ENCODE peak calls at places on chromosomes 5 and 9, in four cellular contexts. S is K562, O is HepG2, H is SK-N-SH. P is an unnamed sample.

GRCh38 chr9:126327016-126327749 is 554 bp downstream of the MVB12B start:
- DNase-seq in S (no peak), O (no peak), H (peak), P (no peak)

GRCh38 chr9:133581553-133582343 is 27.4 kb downstream of the FAM163B start:
- DNase-seq in S (no peak), O (no peak), H (peak), P (no peak)

GRCh38 chr9:7760014-7760415 is 39.6 kb downstream of the DMAC1 start:
- DNase-seq in S (no peak), O (no peak), H (no peak), P (no peak)

GRCh38 chr5:142694092-142694856 is 8.4 kb upstream of the FGF1 start:
- DNase-seq in S (no peak), O (no peak), H (no peak), P (no peak)

GRCh38 chr9:117411547-117411946 is 3.3 kb downstream of the ASTN2 start:
- DNase-seq in S (peak), O (peak), H (peak), P (no peak)

GRCh38 chr9:128587453-128587852 is 35.1 kb downstream of the SPTAN1 start:
- DNase-seq in S (no peak), O (no peak), H (no peak), P (no peak)

GRCh38 chr5:158812381-158812780 is 287.3 kb downstream of the EBF1 start:
- DNase-seq in S (no peak), O (no peak), H (no peak), P (no peak)

GRCh38 chr9:74037274-74037673 is 459.9 kb upstream of the RORB start:
- DNase-seq in S (no peak), O (no peak), H (peak), P (no peak)

GRCh38 chr9:133454325-133454724 is 5.5 kb upstream of the CACFD1 start:
- DNase-seq in S (no peak), O (no peak), H (no peak), P (no peak)

GRCh38 chr5:153267506-153267905 is 223.0 kb upstream of the GRIA1 start:
- DNase-seq in S (no peak), O (no peak), H (no peak), P (no peak)

GRCh38 chr5:120614512-120614911 is 150.4 kb downstream of the PRR16 start:
- DNase-seq in S (no peak), O (no peak), H (no peak), P (no peak)

GRCh38 chr5:395156-395920 is 47.6 kb upstream of the EXOC3 start:
- DNase-seq in S (no peak), O (no peak), H (peak), P (no peak)

GRCh38 chr9:81499021-81499454 is 190.3 kb downstream of the TLE1 start:
- DNase-seq in S (no peak), O (no peak), H (no peak), P (no peak)

GRCh38 chr5:14110196-14110595 is 32.9 kb upstream of the TRIO start:
- DNase-seq in S (no peak), O (no peak), H (no peak), P (no peak)

GRCh38 chr9:7266911-7267555 is 509.3 kb downstream of the KDM4C start:
- DNase-seq in S (no peak), O (no peak), H (no peak), P (no peak)

GRCh38 chr5:54603372-54603771 is 85.8 kb downstream of the SNX18 start:
- DNase-seq in S (no peak), O (no peak), H (no peak), P (no peak)

GRCh38 chr5:96243203-96243602 is 189.8 kb downstream of the PCSK1 start:
- DNase-seq in S (no peak), O (no peak), H (no peak), P (no peak)

GRCh38 chr5:388266-389196 is 54.4 kb upstream of the EXOC3 start:
- DNase-seq in S (no peak), O (no peak), H (no peak), P (no peak)

GRCh38 chr9:134374301-134375010 is 48.2 kb downstream of the RXRA start:
- DNase-seq in S (no peak), O (no peak), H (peak), P (no peak)

GRCh38 chr5:6583049-6583880 is 49.6 kb downstream of the NSUN2 start:
- DNase-seq in S (peak), O (no peak), H (peak), P (no peak)

GRCh38 chr5:78720997-78721396 is 72.4 kb upstream of the LHFPL2 start:
- DNase-seq in S (no peak), O (no peak), H (no peak), P (no peak)

GRCh38 chr5:130514984-130515690 is 610.9 kb downstream of the CHSY3 start:
- DNase-seq in S (no peak), O (no peak), H (no peak), P (peak)

GRCh38 chr5:73039082-73039481 is 81.3 kb upstream of the TMEM171 start:
- DNase-seq in S (peak), O (no peak), H (no peak), P (no peak)

GRCh38 chr5:82735160-82735789 is 341.9 kb downstream of the TMEM167A start:
- DNase-seq in S (peak), O (peak), H (no peak), P (peak)

GRCh38 chr5:139077899-139078298 is 120.3 kb downstream of the SIL1 start:
- DNase-seq in S (no peak), O (peak), H (no peak), P (no peak)

GRCh38 chr5:122091942-122092600 is 14.0 kb upstream of the LOX start:
- DNase-seq in S (peak), O (no peak), H (no peak), P (peak)

GRCh38 chr5:80181618-80182211 is 74.1 kb downstream of the SERINC5 start:
- DNase-seq in S (no peak), O (peak), H (no peak), P (peak)

GRCh38 chr9:114365194-114365593 is 22.6 kb downstream of the AKNA start:
- DNase-seq in S (no peak), O (no peak), H (no peak), P (no peak)

GRCh38 chr9:116411506-116411905 is 257.9 kb downstream of the PAPPA start:
- DNase-seq in S (no peak), O (no peak), H (no peak), P (no peak)

GRCh38 chr5:96823900-96824351 is 16.2 kb upstream of the ERAP1 start:
- DNase-seq in S (no peak), O (peak), H (peak), P (no peak)

GRCh38 chr5:131129306-131129705 is 35.8 kb downstream of the HINT1 start:
- DNase-seq in S (no peak), O (no peak), H (no peak), P (no peak)

GRCh38 chr5:131081371-131081770 is 83.7 kb downstream of the HINT1 start:
- DNase-seq in S (no peak), O (no peak), H (no peak), P (no peak)

GRCh38 chr9:90308746-90309145 is 333.9 kb downstream of the DIRAS2 start:
- DNase-seq in S (no peak), O (no peak), H (no peak), P (no peak)

GRCh38 chr5:38468978-38469706 is 87.3 kb downstream of the LIFR start:
- DNase-seq in S (no peak), O (no peak), H (no peak), P (no peak)

GRCh38 chr9:80492221-80492620 is 920.5 kb downstream of the TLE4 start:
- DNase-seq in S (no peak), O (no peak), H (no peak), P (no peak)

GRCh38 chr9:122941560-122942234 is 877 bp downstream of the RABGAP1 start:
- DNase-seq in S (no peak), O (peak), H (no peak), P (no peak)

GRCh38 chr5:9183989-9184388 is 361.9 kb downstream of the SEMA5A start:
- DNase-seq in S (no peak), O (no peak), H (no peak), P (no peak)

GRCh38 chr5:107359033-107359915 is 311.5 kb downstream of the EFNA5 start:
- DNase-seq in S (no peak), O (no peak), H (no peak), P (no peak)

GRCh38 chr5:84830265-84830664 is 445.6 kb upstream of the EDIL3 start:
- DNase-seq in S (no peak), O (no peak), H (no peak), P (no peak)

GRCh38 chr9:676780-677458 is 164.6 kb upstream of the DMRT1 start:
- DNase-seq in S (no peak), O (peak), H (no peak), P (no peak)
- TF ChIP-seq ELF1 in S (no peak), O (no peak), H (no peak), P (no peak)

GRCh38 chr9:91571036-91571435 is 147.4 kb upstream of the NFIL3 start:
- DNase-seq in S (no peak), O (no peak), H (no peak), P (no peak)
- TF ChIP-seq YY1 in S (no peak), O (no peak), H (no peak), P (no peak)

GRCh38 chr5:36041537-36041845 is 25.2 kb downstream of the UGT3A2 start:
- DNase-seq in S (no peak), O (no peak), H (no peak), P (no peak)

GRCh38 chr5:36035696-36036095 is 31.0 kb downstream of the UGT3A2 start:
- DNase-seq in S (no peak), O (no peak), H (no peak), P (no peak)

GRCh38 chr5:36045895-36046294 is 20.8 kb downstream of the UGT3A2 start:
- DNase-seq in S (no peak), O (no peak), H (no peak), P (no peak)

DNA sequence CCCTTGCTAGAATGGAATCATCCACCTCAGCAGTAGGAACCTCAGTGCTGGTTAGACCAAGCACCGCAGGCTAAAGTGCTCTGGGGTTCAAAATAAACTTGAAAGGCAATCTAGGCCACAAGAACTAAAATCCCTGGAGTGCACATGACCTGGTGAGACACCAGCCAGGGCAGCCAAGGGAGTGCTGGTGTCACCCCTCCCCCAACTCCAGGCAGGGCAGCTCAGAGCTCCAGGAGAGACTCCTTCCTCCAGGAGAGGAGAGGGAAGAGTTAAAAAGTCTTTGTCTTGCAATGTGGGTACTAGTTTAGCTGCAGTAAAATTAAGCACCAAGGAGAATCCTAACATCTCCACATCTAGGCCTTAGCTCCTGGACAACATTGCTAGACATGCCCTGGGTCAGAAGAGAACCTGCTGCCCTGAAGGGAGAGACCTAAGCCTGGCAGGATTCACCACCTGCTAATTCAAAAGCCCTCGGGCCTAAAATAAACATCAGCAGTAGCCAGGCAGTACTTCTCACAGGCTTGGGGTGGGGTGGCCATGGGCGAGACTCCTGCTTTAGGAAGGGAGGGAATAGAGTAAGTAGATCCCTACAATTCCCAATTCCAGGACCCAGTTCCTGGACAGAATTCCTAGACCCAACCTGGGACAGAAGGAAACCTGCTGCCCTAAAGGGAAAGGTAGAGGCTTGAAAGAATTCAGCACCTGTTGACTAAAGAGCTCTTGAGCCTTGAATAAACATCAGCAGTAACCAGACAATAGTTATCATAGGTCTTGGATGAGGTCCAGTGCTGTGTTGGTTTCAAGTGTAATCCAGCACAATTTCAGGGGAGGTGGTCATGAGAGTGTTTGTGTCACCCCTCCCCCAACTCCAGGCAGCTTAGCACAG is 25.8 kb downstream of the UGT3A2 start:
- DNase-seq in S (no peak), O (peak), H (no peak), P (no peak)
- TF ChIP-seq ELF1 in S (no peak), O (no peak), H (no peak), P (no peak)

GRCh38 chr5:18394154-18394804 is 760.0 kb downstream of the TAF11L14 start:
- DNase-seq in S (peak), O (peak), H (peak), P (no peak)
- TF ChIP-seq YY1 in S (no peak), O (no peak), H (no peak), P (no peak)

GRCh38 chr5:59003641-59004040 is 420.8 kb downstream of the RAB3C start:
- DNase-seq in S (no peak), O (no peak), H (no peak), P (no peak)

GRCh38 chr5:59008816-59009473 is 426.1 kb downstream of the RAB3C start:
- DNase-seq in S (no peak), O (no peak), H (no peak), P (no peak)

GRCh38 chr5:59005934-59006701 is 423.2 kb downstream of the RAB3C start:
- DNase-seq in S (no peak), O (no peak), H (no peak), P (no peak)

GRCh38 chr5:59003124-59003523 is 420.2 kb downstream of the RAB3C start:
- DNase-seq in S (no peak), O (no peak), H (no peak), P (no peak)

GRCh38 chr5:59007460-59008063 is 424.7 kb downstream of the RAB3C start:
- DNase-seq in S (peak), O (no peak), H (peak), P (peak)
- TF ChIP-seq ELF1 in S (no peak), O (no peak), H (no peak), P (no peak)

GRCh38 chr5:89981006-89981405 is 428.6 kb downstream of the CETN3 start:
- DNase-seq in S (no peak), O (no peak), H (no peak), P (no peak)

GRCh38 chr5:89983206-89983605 is 426.4 kb downstream of the CETN3 start:
- DNase-seq in S (no peak), O (no peak), H (no peak), P (no peak)

DNA sequence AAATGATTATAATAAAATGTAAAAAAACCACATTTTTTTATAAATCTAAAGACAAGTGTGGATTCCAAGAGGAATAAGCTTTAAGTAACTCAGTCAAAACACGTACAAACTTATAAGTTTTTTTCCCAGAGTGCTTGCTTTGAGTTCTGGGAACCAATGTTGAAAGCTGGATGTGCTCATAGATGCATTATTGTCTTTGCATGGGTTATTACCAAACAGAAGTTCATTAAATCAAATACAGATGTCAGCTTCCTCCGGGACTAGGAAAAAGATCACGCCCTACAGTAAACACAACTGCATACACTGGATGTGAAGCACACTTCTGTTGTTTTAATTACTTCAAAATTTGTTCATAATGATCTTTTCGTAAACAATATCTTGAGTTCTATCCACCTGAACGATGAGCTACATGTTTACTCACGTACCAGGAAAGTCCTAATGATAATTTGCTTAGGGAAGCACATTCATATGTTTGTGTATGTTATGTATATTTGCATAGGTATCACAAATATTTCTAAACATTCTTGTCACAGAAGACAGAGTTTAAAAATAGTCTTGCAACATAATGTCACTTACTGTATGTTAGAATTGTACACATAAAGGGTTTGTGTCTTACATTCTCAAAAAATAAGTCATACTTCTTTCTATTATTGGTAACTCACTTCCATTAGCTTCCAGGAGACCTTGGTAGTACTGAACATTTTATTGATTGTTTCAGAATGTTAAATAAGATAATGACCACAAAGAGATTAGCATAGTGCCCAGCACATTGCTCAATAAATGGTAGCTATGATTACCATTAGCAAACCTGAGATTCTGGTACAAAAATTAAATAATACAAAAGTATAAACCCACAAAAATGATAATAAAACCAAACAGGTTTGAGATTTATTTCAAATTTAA is 427.4 kb downstream of the CETN3 start:
- DNase-seq in S (no peak), O (no peak), H (peak), P (no peak)
- TF ChIP-seq YY1 in S (no peak), O (no peak), H (no peak), P (no peak)

DNA sequence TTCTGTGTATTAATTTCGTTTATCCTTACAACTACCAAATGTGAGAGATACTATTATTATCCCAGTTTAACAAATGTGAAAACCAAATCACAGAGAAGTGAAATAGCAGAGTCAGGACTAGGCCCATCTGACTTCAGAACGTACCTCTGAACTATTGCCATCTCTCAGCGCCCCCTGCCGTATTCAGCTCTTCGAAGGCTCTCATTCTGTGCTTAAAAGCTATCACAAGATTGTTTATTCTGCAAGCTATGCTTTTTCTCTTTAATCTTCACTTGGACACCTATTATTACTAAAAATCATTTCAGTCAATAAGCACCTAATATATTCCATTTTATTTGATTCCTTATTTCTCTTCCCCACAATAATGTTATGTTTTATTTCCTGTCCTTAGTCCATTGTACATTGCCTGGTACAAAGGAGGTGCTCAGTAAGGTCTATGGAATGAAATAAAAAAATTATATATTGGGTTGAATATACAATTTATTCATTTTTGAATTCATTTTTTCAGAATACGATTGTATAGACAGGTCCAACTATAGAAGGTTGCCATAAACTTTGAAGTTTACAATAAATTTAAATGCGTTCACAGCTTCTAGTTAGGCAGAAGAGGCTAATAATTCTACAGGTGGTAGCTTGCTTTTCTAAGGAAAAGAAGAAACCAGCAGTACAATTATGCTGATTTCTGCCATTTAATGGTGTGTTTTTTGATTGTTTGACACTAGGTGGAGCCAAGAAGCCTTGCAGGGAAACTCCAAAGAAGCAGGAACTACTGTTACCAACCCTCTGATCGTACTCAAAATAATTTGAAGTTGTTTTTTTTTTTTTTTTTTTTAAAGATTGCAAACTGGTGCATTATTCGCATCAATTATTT is 202.2 kb upstream of the DMRTA1 start:
- DNase-seq in S (no peak), O (peak), H (no peak), P (peak)
- TF ChIP-seq ELF1 in S (no peak), O (no peak), H (no peak), P (no peak)

DNA sequence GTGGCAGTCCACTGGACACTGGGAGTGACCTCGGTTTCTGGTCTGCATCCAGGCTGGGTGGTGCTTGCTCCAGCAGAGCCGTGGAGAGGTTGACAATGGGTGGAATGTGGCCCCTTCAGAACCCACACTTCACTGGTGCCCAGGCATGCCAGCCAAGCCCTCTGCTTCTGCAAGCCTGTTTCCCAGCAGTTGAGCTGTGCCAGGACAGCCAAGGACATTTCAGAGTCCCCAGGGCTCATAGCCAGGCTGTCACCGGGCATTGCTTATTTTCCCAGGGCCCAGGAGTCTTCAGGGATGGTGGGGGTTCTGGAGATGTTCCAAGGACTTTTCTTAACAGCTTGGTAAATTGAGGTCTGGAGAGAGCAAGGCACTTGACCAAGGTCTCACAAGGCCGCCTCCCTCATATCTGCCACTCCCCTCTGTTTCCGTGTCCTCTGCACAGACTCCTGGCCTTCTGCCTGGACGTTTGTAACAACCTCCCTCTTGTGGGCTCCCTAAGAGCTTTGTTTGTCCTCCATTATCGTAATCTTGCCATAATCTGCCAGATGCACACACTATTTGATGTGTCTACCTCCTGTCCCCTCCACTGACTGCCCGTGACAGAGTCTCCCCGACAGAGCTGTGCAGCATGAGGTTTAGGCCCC is 3.8 kb upstream of the NDST1 start:
- DNase-seq in S (peak), O (peak), H (peak), P (no peak)
- TF ChIP-seq YY1 in S (no peak), O (no peak), H (no peak), P (no peak)